ENCODE peak calls at places on chromosomes 1 and 21, in seven cellular contexts. I, T, X, G, J, H and V are unnamed samples.

GRCh38 chr1:11961230-11961629 is 19.0 kb upstream of the MFN2 start:
- DNase-seq in I (no peak), T (no peak), X (no peak), G (peak; percentile 88), J (no peak), H (no peak), V (no peak)

GRCh38 chr1:156006666-156007376 is 13.9 kb downstream of the SSR2 start:
- DNase-seq in I (peak; percentile 60), T (no peak), X (no peak), G (no peak), J (no peak), H (no peak), V (no peak)

GRCh38 chr1:96329121-96329520 is 392.5 kb upstream of the PTBP2 start:
- DNase-seq in I (no peak), T (no peak), X (peak; percentile 76), G (no peak), J (no peak), H (no peak), V (no peak)

GRCh38 chr1:65148548-65149390 is 766 bp downstream of the AK4 start:
- DNase-seq in I (peak; percentile 69), T (peak; percentile 63), X (peak; percentile 61), G (no peak), J (peak; percentile 60), H (peak; percentile 78), V (peak; percentile 62)

GRCh38 chr1:40315795-40316594 is 1.1 kb downstream of the COL9A2 start:
- DNase-seq in I (peak; percentile 42), T (no peak), X (peak; percentile 21), G (peak; percentile 13), J (no peak), H (peak; percentile 89), V (no peak)

GRCh38 chr1:201622824-201623223 is 83.9 kb downstream of the NAV1 start:
- DNase-seq in I (no peak), T (no peak), X (no peak), G (no peak), J (no peak), H (no peak), V (no peak)

GRCh38 chr1:116494351-116494692 is 76.5 kb downstream of the CD58 start:
- DNase-seq in I (no peak), T (no peak), X (no peak), G (no peak), J (no peak), H (peak; percentile 87), V (no peak)

GRCh38 chr1:171595324-171595723 is 26.7 kb upstream of the MYOCOS start:
- DNase-seq in I (no peak), T (peak; percentile 52), X (no peak), G (no peak), J (no peak), H (no peak), V (no peak)

GRCh38 chr1:45326627-45327591 is at the start of gene HPDL:
- DNase-seq in I (no peak), T (peak; percentile 67), X (peak; percentile 73), G (peak; percentile 57), J (peak; percentile 63), H (peak; percentile 96), V (no peak)

GRCh38 chr1:246155923-246156322 is 351.2 kb downstream of the SMYD3 start:
- DNase-seq in I (no peak), T (no peak), X (peak; percentile 69), G (peak; percentile 19), J (no peak), H (no peak), V (no peak)

GRCh38 chr1:28976254-28976653 is 61.9 kb downstream of the EPB41 start:
- DNase-seq in I (no peak), T (no peak), X (no peak), G (no peak), J (no peak), H (no peak), V (no peak)

GRCh38 chr21:36811762-36812161 is 112.8 kb downstream of the SIM2 start:
- DNase-seq in I (no peak), T (no peak), X (no peak), G (no peak), J (no peak), H (no peak), V (no peak)

GRCh38 chr1:65020774-65021173 is 54.4 kb upstream of the JAK1 start:
- DNase-seq in I (peak; percentile 21), T (no peak), X (peak; percentile 20), G (no peak), J (no peak), H (peak; percentile 51), V (no peak)

GRCh38 chr21:25934771-25935224 is 200.0 kb downstream of the GABPA start:
- DNase-seq in I (peak; percentile 75), T (peak; percentile 86), X (peak; percentile 92), G (no peak), J (peak; percentile 60), H (peak; percentile 53), V (no peak)

GRCh38 chr1:237211031-237211430 is 169.0 kb downstream of the RYR2 start:
- DNase-seq in I (no peak), T (no peak), X (no peak), G (no peak), J (no peak), H (no peak), V (no peak)

GRCh38 chr1:237206065-237206414 is 164.1 kb downstream of the RYR2 start:
- DNase-seq in I (no peak), T (no peak), X (no peak), G (no peak), J (no peak), H (no peak), V (no peak)

GRCh38 chr1:237211540-237211939 is 169.6 kb downstream of the RYR2 start:
- DNase-seq in I (no peak), T (no peak), X (no peak), G (no peak), J (no peak), H (no peak), V (no peak)
- H3K4me3 ChIP-seq in I (no peak overlapping the region), T (no peak overlapping the region), X (no peak overlapping the region), G (no peak overlapping the region), J (no peak overlapping the region), H (no peak overlapping the region), V (no peak overlapping the region)

GRCh38 chr1:26035203-26035958 is 10.5 kb downstream of the SLC30A2 start:
- DNase-seq in I (peak; percentile 97), T (peak; percentile 96), X (peak; percentile 93), G (peak; percentile 92), J (peak; percentile 96), H (peak; percentile 96), V (peak; percentile 96)

GRCh38 chr1:26036756-26037281 is 9.1 kb downstream of the SLC30A2 start:
- DNase-seq in I (no peak), T (no peak), X (no peak), G (no peak), J (no peak), H (no peak), V (no peak)

GRCh38 chr1:26037904-26038303 is 8.0 kb downstream of the SLC30A2 start:
- DNase-seq in I (no peak), T (no peak), X (no peak), G (no peak), J (no peak), H (no peak), V (no peak)

GRCh38 chr1:26034504-26035202 is 11.3 kb downstream of the SLC30A2 start:
- DNase-seq in I (no peak), T (no peak), X (no peak), G (no peak), J (no peak), H (no peak), V (peak; percentile 35)

GRCh38 chr1:26035959-26036755 is 9.8 kb downstream of the SLC30A2 start:
- DNase-seq in I (peak; percentile 89), T (peak; percentile 84), X (peak; percentile 75), G (peak; percentile 67), J (peak; percentile 85), H (peak; percentile 76), V (peak; percentile 84)
- H3K27ac ChIP-seq in I (no peak overlapping the region), T (peak overlapping the region; percentile 56), X (peak overlapping the region; percentile 89), G (peak overlapping the region; percentile 77), J (peak overlapping the region; percentile 97), H (no peak overlapping the region), V (peak overlapping the region; percentile 72)

DNA sequence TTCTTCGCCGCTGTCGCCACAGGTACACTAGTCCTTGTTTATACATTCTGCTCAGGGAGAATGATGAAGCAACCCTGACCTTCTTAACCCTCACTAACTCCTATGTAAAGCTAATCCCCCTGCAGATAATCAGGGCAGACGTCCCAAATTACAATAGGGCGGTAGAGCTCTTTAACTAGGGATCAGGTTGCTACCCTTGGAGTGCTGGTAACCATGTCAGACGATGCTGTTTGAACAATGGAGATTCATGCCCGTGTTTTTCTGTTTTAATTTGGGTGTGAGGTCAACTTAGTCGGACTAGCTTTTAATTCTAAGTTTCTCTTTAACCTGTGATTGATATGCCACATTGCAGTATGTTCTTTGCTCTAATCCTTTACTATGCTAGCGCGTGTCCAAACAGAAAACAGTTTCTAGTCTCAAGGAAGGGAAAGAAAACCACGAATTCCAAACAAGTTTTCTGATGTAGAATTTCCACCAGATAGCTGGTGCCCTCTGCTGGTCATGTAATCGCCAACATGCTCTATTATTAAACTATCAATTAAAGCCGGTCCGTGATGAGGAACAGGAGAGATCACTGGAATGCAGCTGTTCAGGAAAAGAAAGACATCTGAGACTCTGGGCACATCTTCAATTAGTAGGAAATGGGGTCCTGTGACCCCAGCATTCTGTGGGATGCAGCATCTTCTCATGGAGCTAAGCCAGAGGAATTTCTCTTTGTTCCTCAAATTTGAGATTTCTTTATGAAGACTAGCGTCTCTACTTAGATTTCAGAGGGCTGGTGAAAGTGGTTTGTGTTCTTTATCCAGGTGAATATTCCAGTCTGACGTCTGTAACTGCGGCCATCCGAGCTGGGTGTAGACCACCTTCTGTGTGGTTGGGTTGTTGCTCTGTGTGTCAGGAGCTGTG is 18.3 kb upstream of the VAMP3 start:
- DNase-seq in I (peak; percentile 86), T (peak; percentile 59), X (peak; percentile 79), G (peak; percentile 73), J (peak; percentile 37), H (peak; percentile 81), V (peak; percentile 66)
- H3K4me3 ChIP-seq in I (peak overlapping the region; percentile 43), T (no peak overlapping the region), X (no peak overlapping the region), G (no peak overlapping the region), J (peak overlapping the region; percentile 32), H (no peak overlapping the region), V (peak overlapping the region; percentile 26)

GRCh38 chr1:94817697-94818096 is 2.5 kb upstream of the SLC44A3 start:
- DNase-seq in I (no peak), T (no peak), X (no peak), G (peak; percentile 59), J (no peak), H (no peak), V (no peak)

GRCh38 chr1:94821636-94822305 is 1.6 kb downstream of the SLC44A3 start:
- DNase-seq in I (peak; percentile 67), T (no peak), X (no peak), G (peak; percentile 74), J (no peak), H (no peak), V (peak; percentile 65)

GRCh38 chr1:94819945-94820746 is at the start of gene SLC44A3:
- DNase-seq in I (no peak), T (peak; percentile 66), X (peak; percentile 73), G (peak; percentile 77), J (peak; percentile 45), H (peak; percentile 72), V (peak; percentile 67)

GRCh38 chr1:94820918-94821317 is 761 bp downstream of the SLC44A3 start:
- DNase-seq in I (no peak), T (no peak), X (no peak), G (no peak), J (no peak), H (no peak), V (no peak)

DNA sequence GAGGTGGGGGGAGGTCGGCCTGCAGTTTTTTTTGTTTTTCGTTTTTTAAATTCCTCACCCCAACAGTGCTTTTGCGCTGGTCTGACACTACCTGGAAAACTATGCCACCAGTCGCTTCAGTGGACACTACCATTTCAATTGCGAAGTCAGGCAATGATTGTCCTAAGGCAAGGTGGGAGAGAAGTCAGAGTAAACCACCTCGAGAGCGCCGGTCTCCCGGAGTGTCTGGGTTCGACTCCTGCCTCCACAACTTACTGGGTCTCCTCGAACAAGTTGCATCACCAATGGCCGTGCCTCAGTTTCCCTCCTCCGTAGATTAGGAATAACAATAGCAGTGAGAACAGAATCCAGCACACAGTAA is 593 bp upstream of the SLC44A3 start:
- DNase-seq in I (no peak), T (no peak), X (no peak), G (peak; percentile 35), J (no peak), H (no peak), V (no peak)
- H3K27ac ChIP-seq in I (no peak overlapping the region), T (no peak overlapping the region), X (peak overlapping the region; percentile 5), G (peak overlapping the region; percentile 93), J (peak overlapping the region; percentile 46), H (no peak overlapping the region), V (peak overlapping the region; percentile 65)